ENCODE peak calls at places on chromosomes 3 and 15, in five cellular contexts. I is breast epithelium, M is foreskin fibroblast, U is psoas muscle, H is BE2C. D is an unnamed sample.

GRCh38 chr3:194273396-194274310 is 77.5 kb downstream of the CPN2 start:
- DNase-seq in H (peak), I (peak), M (no peak), U (no peak), D (no peak)

GRCh38 chr3:54628888-54629368 is 298.9 kb downstream of the LRTM1 start:
- DNase-seq in U (no peak), I (no peak), M (no peak), H (no peak), D (no peak)

GRCh38 chr3:98999675-99000074 is 98.2 kb upstream of the DCBLD2 start:
- DNase-seq in M (no peak), I (no peak), H (no peak), U (no peak), D (no peak)

GRCh38 chr3:52455283-52456168 is at the start of gene NISCH:
- DNase-seq in H (peak), I (peak), U (peak), M (peak), D (peak)

GRCh38 chr3:64595253-64595694 is 92.5 kb downstream of the ADAMTS9 start:
- DNase-seq in I (no peak), H (no peak), U (peak), M (peak), D (peak)

GRCh38 chr3:32620911-32621310 is 50.3 kb upstream of the DYNC1LI1 start:
- DNase-seq in H (no peak), U (no peak), M (no peak), I (no peak), D (no peak)

GRCh38 chr3:20064387-20064786 is 24.1 kb downstream of the KAT2B start:
- DNase-seq in I (no peak), H (no peak), M (no peak), U (no peak), D (no peak)

GRCh38 chr3:136428167-136428566 is 178.0 kb downstream of the PCCB start:
- DNase-seq in H (peak), U (no peak), M (no peak), I (no peak), D (no peak)

GRCh38 chr3:36991147-36991546 is 1.8 kb downstream of the EPM2AIP1 start:
- DNase-seq in M (no peak), H (no peak), I (no peak), U (no peak), D (no peak)

GRCh38 chr3:10283638-10284037 is 9.1 kb downstream of the GHRL start:
- DNase-seq in I (peak), M (no peak), U (no peak), H (peak), D (no peak)

GRCh38 chr15:77515613-77516012 is 94.9 kb downstream of the HMG20A start:
- DNase-seq in H (no peak), U (peak), I (no peak), M (no peak), D (no peak)

GRCh38 chr3:77319711-77320110 is 279.8 kb downstream of the ROBO2 start:
- DNase-seq in I (no peak), M (peak), U (no peak), H (peak), D (no peak)

GRCh38 chr15:46277994-46278885 is 643.4 kb downstream of the SQOR start:
- DNase-seq in M (no peak), I (no peak), H (peak), U (no peak), D (no peak)

GRCh38 chr15:60858511-60859085 is 370.5 kb downstream of the RORA start:
- DNase-seq in M (no peak), H (no peak), U (no peak), I (no peak), D (no peak)

GRCh38 chr3:44511238-44511567 is 33.7 kb upstream of the ZNF445 start:
- DNase-seq in M (peak), U (no peak), H (no peak), I (no peak), D (no peak)
- H3K4me3 ChIP-seq in M (peak), U (peak), H (peak), I (peak), D (peak)

GRCh38 chr3:169505577-169506155 is 157.8 kb downstream of the MECOM start:
- DNase-seq in I (no peak), H (peak), U (no peak), M (no peak), D (no peak)
- TF ChIP-seq CTCF in I (no peak), H (peak), U (no peak), M (no peak), D (no peak)

GRCh38 chr15:66633346-66633745 is 67.5 kb upstream of the LCTL start:
- DNase-seq in U (no peak), I (no peak), H (no peak), M (no peak), D (no peak)

GRCh38 chr15:66630801-66631351 is 65.1 kb upstream of the LCTL start:
- DNase-seq in U (no peak), I (no peak), H (peak), M (no peak), D (no peak)

GRCh38 chr15:66631616-66632263 is 65.9 kb upstream of the LCTL start:
- DNase-seq in M (no peak), U (no peak), H (peak), I (no peak), D (no peak)

GRCh38 chr15:66628976-66629723 is 63.4 kb upstream of the LCTL start:
- DNase-seq in I (no peak), U (no peak), M (no peak), H (no peak), D (no peak)

DNA sequence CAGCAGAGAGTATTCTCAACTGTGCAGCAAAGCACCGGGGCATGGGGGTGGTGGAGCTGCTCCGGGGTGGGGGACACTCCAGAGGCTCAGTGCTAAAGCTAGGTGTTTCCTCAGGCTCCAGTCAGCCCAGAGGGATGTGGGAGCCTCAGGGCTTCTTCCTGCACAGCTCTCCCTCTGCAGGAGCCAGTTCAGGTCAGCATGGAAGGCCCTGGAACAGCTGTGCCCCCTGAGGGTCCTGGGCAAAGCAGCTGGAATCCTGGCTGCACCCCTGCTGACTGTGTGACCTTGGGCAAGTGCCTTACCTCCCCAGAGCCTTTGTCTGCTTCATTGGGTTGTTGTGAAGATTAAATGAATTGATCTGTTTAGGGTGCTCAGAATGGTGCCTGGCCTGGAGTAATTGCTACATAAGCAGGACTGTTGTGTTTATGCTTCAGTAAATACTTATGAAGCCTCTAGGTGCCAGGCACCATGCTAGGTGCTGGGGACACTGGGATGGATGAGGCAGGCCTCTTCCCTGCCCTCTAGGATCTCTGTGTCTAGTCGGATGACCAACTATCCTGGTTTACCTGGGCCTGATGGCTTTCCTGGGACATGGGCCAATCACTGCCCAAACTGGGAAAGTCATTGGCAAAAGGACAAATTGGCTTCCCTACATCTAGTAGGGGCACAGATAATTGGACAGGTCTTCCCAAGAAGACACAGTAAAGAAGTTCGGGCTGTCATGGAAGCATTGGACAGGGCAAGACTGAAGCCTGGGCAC is 64.2 kb upstream of the LCTL start:
- DNase-seq in H (peak), I (no peak), U (no peak), M (no peak), D (no peak)
- H3K4me3 ChIP-seq in H (no peak), I (no peak), U (no peak), M (no peak), D (no peak)

GRCh38 chr15:44195151-44195740 is at the start of gene FRMD5:
- DNase-seq in M (peak), H (peak), I (peak), U (peak), D (peak)
- TF ChIP-seq CTCF in M (peak), H (peak), I (peak), U (no peak), D (peak)

DNA sequence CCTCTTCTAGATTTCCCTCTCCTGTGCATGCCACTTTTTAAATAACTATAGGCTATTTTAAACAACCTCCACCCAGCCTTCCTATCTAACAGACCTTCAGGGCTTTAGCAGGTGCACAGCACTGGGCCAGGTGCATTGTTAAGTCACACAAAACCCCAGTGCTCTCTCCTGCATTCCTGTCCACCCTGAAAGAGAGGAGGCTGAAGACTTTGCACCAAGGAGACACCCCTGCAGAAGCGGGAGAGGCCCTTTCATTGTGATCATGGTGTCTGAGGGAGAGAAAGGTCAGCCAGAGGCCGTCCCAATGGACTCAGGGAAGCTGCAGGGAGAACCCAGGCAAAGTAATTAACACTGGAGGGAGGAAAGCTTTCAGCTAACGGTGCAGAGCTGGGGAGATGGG is 5.2 kb downstream of the LRIG1 start:
- DNase-seq in I (no peak), M (no peak), H (no peak), U (no peak), D (no peak)
- H3K4me3 ChIP-seq in I (no peak), M (no peak), H (no peak), U (peak), D (no peak)

GRCh38 chr15:50685976-50686467 is 575 bp downstream of the TRPM7 start:
- DNase-seq in U (peak), I (peak), H (peak), M (peak), D (peak)

GRCh38 chr15:50687302-50687902 is 805 bp upstream of the TRPM7 start:
- DNase-seq in U (no peak), H (no peak), M (no peak), I (no peak), D (no peak)

GRCh38 chr15:50685191-50685975 is 1.2 kb downstream of the TRPM7 start:
- DNase-seq in M (peak), I (no peak), H (peak), U (no peak), D (peak)

GRCh38 chr15:50681467-50681866 is 5.1 kb downstream of the TRPM7 start:
- DNase-seq in H (no peak), M (no peak), I (no peak), U (no peak), D (no peak)

DNA sequence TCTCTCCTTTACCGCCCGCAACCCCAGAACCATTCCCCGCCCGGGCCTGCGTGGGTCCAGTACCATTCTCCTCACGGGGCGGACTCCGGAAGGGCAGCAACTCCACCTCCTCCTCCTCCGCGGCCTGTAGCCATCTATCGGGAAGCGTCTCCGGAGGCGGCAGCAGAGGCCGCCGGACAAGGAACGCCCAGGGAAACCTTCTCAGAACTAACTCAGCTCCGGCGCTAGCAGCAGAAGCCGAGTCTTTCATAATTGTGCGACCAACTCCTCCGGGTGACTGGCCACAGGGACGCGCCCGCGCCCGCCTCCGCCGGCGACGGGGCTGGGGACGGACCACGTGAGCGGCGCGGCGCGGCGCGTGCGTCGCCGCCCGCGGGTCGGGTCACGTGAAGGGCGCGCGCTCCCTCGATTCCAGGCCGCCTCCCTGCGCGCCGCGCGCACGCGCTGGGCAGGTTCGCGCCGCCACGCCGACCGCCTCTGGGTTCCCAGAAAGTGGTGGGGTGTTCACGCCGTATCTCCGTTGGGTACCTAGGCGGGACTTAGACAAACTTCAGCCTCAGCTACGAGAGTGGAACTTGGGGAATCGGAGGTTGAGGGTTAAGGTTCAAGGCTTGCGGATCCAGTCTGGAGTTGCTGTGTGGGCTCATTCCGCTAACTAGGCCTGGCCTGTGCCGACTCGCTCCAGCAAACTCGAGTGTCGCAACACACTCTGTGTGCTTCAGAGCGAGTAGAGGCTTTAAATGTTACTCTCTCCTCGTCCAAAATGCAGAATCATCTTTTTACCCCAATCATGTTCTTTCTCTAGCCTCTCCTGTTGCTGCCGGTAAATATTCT is at the start of gene TRPM7:
- DNase-seq in M (peak), H (peak), U (peak), I (peak), D (peak)
- TF ChIP-seq CTCF in M (no peak), H (peak), U (no peak), I (no peak), D (peak)

DNA sequence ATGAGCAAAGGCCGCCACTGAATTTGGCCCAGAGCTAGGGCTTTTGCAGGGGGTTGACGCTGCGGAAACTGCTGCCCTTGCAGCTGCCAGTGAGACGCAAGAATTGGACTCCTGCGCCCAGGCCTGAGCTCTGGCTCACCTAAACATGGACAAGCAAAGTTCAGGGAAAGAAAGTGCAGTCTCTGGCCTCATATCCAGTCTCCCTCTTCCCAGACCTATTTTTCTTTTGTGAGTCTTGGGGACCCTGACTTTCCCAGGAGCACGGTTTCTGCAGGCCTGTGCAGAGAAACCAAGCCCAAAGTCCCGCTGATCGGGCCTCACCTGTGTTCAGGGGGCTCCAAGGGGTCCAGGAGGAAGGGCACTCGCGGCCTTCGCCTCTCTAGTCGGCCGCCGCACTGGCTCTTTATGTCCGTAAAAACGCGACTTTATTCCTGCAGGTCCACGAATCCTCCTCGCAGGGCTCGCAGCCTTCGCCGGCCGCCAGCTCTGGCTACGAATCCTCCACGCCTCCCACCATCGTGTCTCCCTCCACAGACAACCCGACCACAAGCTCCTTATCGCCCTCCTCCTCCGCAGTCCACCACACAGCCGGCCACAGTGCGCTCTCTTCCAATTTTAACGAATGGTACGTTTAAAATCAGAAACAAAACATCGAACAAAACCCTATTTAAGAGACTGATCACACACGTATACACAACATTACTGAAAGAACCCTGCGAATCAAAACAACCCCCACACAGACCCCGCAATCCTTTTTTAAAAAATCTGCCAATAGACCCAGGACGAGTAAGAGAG is 3.9 kb downstream of the ZIC1 start:
- DNase-seq in U (no peak), H (no peak), I (no peak), M (no peak), D (peak)
- H3K4me3 ChIP-seq in U (peak), H (no peak), I (peak), M (peak), D (peak)

D was measured in astrocyte of the spinal cord.